ENCODE peak calls at places on chromosomes 5 and 9, in six cellular contexts. One of them, this sample, is unnamed.
A peak's percentile ranks its signal among the peaks of the same experiment; 100 is the strongest.

GRCh38 chr9:34079181-34079580 is 30.5 kb upstream of the UBAP2 start:
- DNase-seq in HCT116: peak; percentile 13
- DNase-seq in HepG2: no peak
- DNase-seq in H1: no peak
- DNase-seq in GM12878: no peak
- DNase-seq in K562: no peak
- DNase-seq in this sample: no peak

GRCh38 chr5:38925154-38925925 is 79.5 kb downstream of the OSMR start:
- DNase-seq in HCT116: no peak
- DNase-seq in HepG2: no peak
- DNase-seq in H1: no peak
- DNase-seq in GM12878: no peak
- DNase-seq in K562: no peak
- DNase-seq in this sample: no peak

GRCh38 chr9:124122813-124123462 is 111.4 kb downstream of the LHX2 start:
- DNase-seq in HCT116: no peak
- DNase-seq in HepG2: no peak
- DNase-seq in H1: no peak
- DNase-seq in GM12878: no peak
- DNase-seq in K562: no peak
- DNase-seq in this sample: no peak

GRCh38 chr9:82331091-82331490 is 342.5 kb downstream of the SPATA31D1 start:
- DNase-seq in HCT116: no peak
- DNase-seq in HepG2: no peak
- DNase-seq in H1: no peak
- DNase-seq in GM12878: no peak
- DNase-seq in K562: no peak
- DNase-seq in this sample: no peak

GRCh38 chr5:7629559-7629958 is 221.4 kb downstream of the CFAP90 start:
- DNase-seq in HCT116: no peak
- DNase-seq in HepG2: no peak
- DNase-seq in H1: no peak
- DNase-seq in GM12878: no peak
- DNase-seq in K562: no peak
- DNase-seq in this sample: no peak

GRCh38 chr5:100131161-100131560 is 404.0 kb upstream of the FAM174A start:
- DNase-seq in HCT116: no peak
- DNase-seq in HepG2: no peak
- DNase-seq in H1: no peak
- DNase-seq in GM12878: no peak
- DNase-seq in K562: no peak
- DNase-seq in this sample: no peak

GRCh38 chr9:105244996-105245719 is 707 bp downstream of the SLC44A1 start:
- DNase-seq in HCT116: no peak
- DNase-seq in HepG2: no peak
- DNase-seq in H1: peak; percentile 86
- DNase-seq in GM12878: no peak
- DNase-seq in K562: no peak
- DNase-seq in this sample: no peak

GRCh38 chr9:6417186-6417585 is 4.2 kb downstream of the UHRF2 start:
- DNase-seq in HCT116: no peak
- DNase-seq in HepG2: no peak
- DNase-seq in H1: no peak
- DNase-seq in GM12878: no peak
- DNase-seq in K562: no peak
- DNase-seq in this sample: no peak

GRCh38 chr5:74477082-74477453 is 163.5 kb downstream of the ENC1 start:
- DNase-seq in HCT116: no peak
- DNase-seq in HepG2: no peak
- DNase-seq in H1: no peak
- DNase-seq in GM12878: no peak
- DNase-seq in K562: no peak
- DNase-seq in this sample: no peak

GRCh38 chr9:70229026-70229425 is 29.8 kb upstream of the SMC5 start:
- DNase-seq in HCT116: no peak
- DNase-seq in HepG2: no peak
- DNase-seq in H1: no peak
- DNase-seq in GM12878: no peak
- DNase-seq in K562: no peak
- DNase-seq in this sample: no peak

GRCh38 chr9:94568972-94569712 is 14.3 kb downstream of the PCAT7 start:
- DNase-seq in HCT116: no peak
- DNase-seq in HepG2: no peak
- DNase-seq in H1: peak; percentile 41
- DNase-seq in GM12878: no peak
- DNase-seq in K562: no peak
- DNase-seq in this sample: no peak

GRCh38 chr5:139140631-139141071 is 57.5 kb downstream of the SIL1 start:
- DNase-seq in HCT116: no peak
- DNase-seq in HepG2: no peak
- DNase-seq in H1: no peak
- DNase-seq in GM12878: no peak
- DNase-seq in K562: no peak
- DNase-seq in this sample: no peak

GRCh38 chr5:139141410-139141809 is 56.8 kb downstream of the SIL1 start:
- DNase-seq in HCT116: no peak
- DNase-seq in HepG2: no peak
- DNase-seq in H1: no peak
- DNase-seq in GM12878: no peak
- DNase-seq in K562: no peak
- DNase-seq in this sample: no peak

GRCh38 chr5:139138109-139138508 is 60.1 kb downstream of the SIL1 start:
- DNase-seq in HCT116: no peak
- DNase-seq in HepG2: no peak
- DNase-seq in H1: no peak
- DNase-seq in GM12878: no peak
- DNase-seq in K562: no peak
- DNase-seq in this sample: no peak

GRCh38 chr5:139137703-139138102 is 60.5 kb downstream of the SIL1 start:
- DNase-seq in HCT116: peak; percentile 12
- DNase-seq in HepG2: peak; percentile 16
- DNase-seq in H1: no peak
- DNase-seq in GM12878: no peak
- DNase-seq in K562: peak; percentile 39
- DNase-seq in this sample: no peak

DNA sequence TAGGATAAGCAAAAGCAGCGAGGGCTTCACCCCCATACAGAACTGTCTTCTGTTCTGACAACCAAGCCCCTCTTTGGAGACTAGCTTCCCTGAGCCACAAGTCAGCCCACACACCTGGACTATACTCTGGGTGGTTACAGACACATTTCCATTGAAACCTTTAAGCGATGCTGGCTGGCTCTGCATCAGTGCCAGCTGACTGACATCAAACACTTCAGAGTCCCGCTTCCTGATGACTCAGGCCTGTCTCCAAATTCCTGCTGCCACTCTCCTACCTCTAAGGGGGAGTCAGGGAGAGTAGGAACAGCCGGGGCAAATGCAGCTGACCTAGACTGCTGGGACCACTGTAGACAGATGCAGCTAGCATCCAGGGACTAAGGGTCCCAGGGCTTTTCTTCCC is 59.4 kb downstream of the SIL1 start:
- DNase-seq in HCT116: peak; percentile 45
- DNase-seq in HepG2: peak; percentile 44
- DNase-seq in H1: no peak
- DNase-seq in GM12878: no peak
- DNase-seq in K562: no peak
- DNase-seq in this sample: no peak
- TF ChIP-seq ZNF274 in HCT116: no peak
- TF ChIP-seq ZNF274 in HepG2: no peak
- TF ChIP-seq ZNF274 in H1: no peak
- TF ChIP-seq ZNF274 in GM12878: no peak
- TF ChIP-seq ZNF274 in K562: no peak
- TF ChIP-seq ZNF274 in this sample: no peak

GRCh38 chr5:9765421-9765820 is 135.3 kb upstream of the TAS2R1 start:
- DNase-seq in HCT116: no peak
- DNase-seq in HepG2: no peak
- DNase-seq in H1: no peak
- DNase-seq in GM12878: no peak
- DNase-seq in K562: no peak
- DNase-seq in this sample: no peak
- TF ChIP-seq ZNF274 in HCT116: no peak
- TF ChIP-seq ZNF274 in HepG2: no peak
- TF ChIP-seq ZNF274 in H1: no peak
- TF ChIP-seq ZNF274 in GM12878: no peak
- TF ChIP-seq ZNF274 in K562: no peak
- TF ChIP-seq ZNF274 in this sample: no peak

GRCh38 chr9:37715260-37715659 is 38.3 kb upstream of the TRMT10B start:
- DNase-seq in HCT116: no peak
- DNase-seq in HepG2: peak; percentile 3
- DNase-seq in H1: no peak
- DNase-seq in GM12878: no peak
- DNase-seq in K562: no peak
- DNase-seq in this sample: no peak
- TF ChIP-seq ZNF274 in HCT116: no peak
- TF ChIP-seq ZNF274 in HepG2: no peak
- TF ChIP-seq ZNF274 in H1: no peak
- TF ChIP-seq ZNF274 in GM12878: no peak
- TF ChIP-seq ZNF274 in K562: no peak
- TF ChIP-seq ZNF274 in this sample: no peak

GRCh38 chr9:135039266-135039870 is 48.1 kb upstream of the OLFM1 start:
- DNase-seq in HCT116: no peak
- DNase-seq in HepG2: no peak
- DNase-seq in H1: no peak
- DNase-seq in GM12878: no peak
- DNase-seq in K562: no peak
- DNase-seq in this sample: no peak
- TF ChIP-seq ZNF274 in HCT116: no peak
- TF ChIP-seq ZNF274 in HepG2: no peak
- TF ChIP-seq ZNF274 in H1: no peak
- TF ChIP-seq ZNF274 in GM12878: no peak
- TF ChIP-seq ZNF274 in K562: no peak
- TF ChIP-seq ZNF274 in this sample: no peak

GRCh38 chr5:109907189-109907588 is 217.5 kb downstream of the MAN2A1 start:
- DNase-seq in HCT116: no peak
- DNase-seq in HepG2: peak; percentile 67
- DNase-seq in H1: no peak
- DNase-seq in GM12878: no peak
- DNase-seq in K562: no peak
- DNase-seq in this sample: no peak

GRCh38 chr5:109910874-109911273 is 221.1 kb downstream of the MAN2A1 start:
- DNase-seq in HCT116: no peak
- DNase-seq in HepG2: no peak
- DNase-seq in H1: no peak
- DNase-seq in GM12878: no peak
- DNase-seq in K562: no peak
- DNase-seq in this sample: no peak

GRCh38 chr5:109914906-109915305 is 225.2 kb downstream of the MAN2A1 start:
- DNase-seq in HCT116: no peak
- DNase-seq in HepG2: no peak
- DNase-seq in H1: no peak
- DNase-seq in GM12878: no peak
- DNase-seq in K562: no peak
- DNase-seq in this sample: no peak

GRCh38 chr5:109907751-109908150 is 218.0 kb downstream of the MAN2A1 start:
- DNase-seq in HCT116: no peak
- DNase-seq in HepG2: no peak
- DNase-seq in H1: no peak
- DNase-seq in GM12878: no peak
- DNase-seq in K562: no peak
- DNase-seq in this sample: no peak

GRCh38 chr5:109911731-109912130 is 222.0 kb downstream of the MAN2A1 start:
- DNase-seq in HCT116: no peak
- DNase-seq in HepG2: no peak
- DNase-seq in H1: no peak
- DNase-seq in GM12878: no peak
- DNase-seq in K562: no peak
- DNase-seq in this sample: no peak
- TF ChIP-seq ZNF274 in HCT116: no peak
- TF ChIP-seq ZNF274 in HepG2: no peak
- TF ChIP-seq ZNF274 in H1: no peak
- TF ChIP-seq ZNF274 in GM12878: no peak
- TF ChIP-seq ZNF274 in K562: no peak
- TF ChIP-seq ZNF274 in this sample: no peak

GRCh38 chr9:121222524-121223171 is 21.0 kb upstream of the RAB14 start:
- DNase-seq in HCT116: peak; percentile 54
- DNase-seq in HepG2: peak; percentile 49
- DNase-seq in H1: no peak
- DNase-seq in GM12878: no peak
- DNase-seq in K562: peak; percentile 30
- DNase-seq in this sample: no peak
- TF ChIP-seq ZNF274 in HCT116: no peak
- TF ChIP-seq ZNF274 in HepG2: no peak
- TF ChIP-seq ZNF274 in H1: no peak
- TF ChIP-seq ZNF274 in GM12878: no peak
- TF ChIP-seq ZNF274 in K562: no peak
- TF ChIP-seq ZNF274 in this sample: no peak

DNA sequence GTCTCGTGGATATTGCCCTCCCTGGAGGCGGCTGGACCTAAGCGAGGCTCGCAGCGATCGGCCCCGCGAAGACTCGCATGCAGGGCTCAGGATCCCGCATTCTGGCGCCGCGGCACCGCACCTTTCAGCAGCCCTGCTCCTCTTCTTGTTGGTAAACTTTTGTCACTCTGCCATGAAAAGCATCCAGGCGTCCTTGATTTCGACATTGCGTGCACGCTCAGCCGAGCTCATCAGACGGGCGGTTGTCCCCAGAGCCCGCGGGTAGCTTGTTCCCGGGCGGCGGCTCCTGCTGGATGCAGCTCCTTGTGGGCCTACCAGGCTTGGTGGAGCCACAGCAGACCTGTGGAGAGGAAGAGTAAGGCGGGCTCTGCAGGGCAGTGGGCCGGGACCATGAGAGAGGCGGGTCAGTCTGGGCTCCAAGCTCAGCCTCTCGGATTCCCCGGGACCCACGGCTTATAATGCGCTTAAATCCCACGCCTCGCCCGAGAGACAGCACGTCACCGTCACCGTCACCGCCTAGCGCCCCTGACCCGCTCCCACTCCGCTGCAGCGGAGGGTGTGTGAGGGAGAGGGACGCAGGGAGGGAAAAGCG is 1.8 kb upstream of the ANKRD18A start:
- DNase-seq in HCT116: no peak
- DNase-seq in HepG2: peak; percentile 12
- DNase-seq in H1: peak; percentile 73
- DNase-seq in GM12878: no peak
- DNase-seq in K562: no peak
- DNase-seq in this sample: no peak
- TF ChIP-seq ZNF274 in HCT116: no peak
- TF ChIP-seq ZNF274 in HepG2: peak; percentile 6
- TF ChIP-seq ZNF274 in H1: no peak
- TF ChIP-seq ZNF274 in GM12878: no peak
- TF ChIP-seq ZNF274 in K562: no peak
- TF ChIP-seq ZNF274 in this sample: no peak

GRCh38 chr5:90410178-90410762 is 714 bp upstream of the CETN3 start:
- DNase-seq in HCT116: no peak
- DNase-seq in HepG2: peak; percentile 4
- DNase-seq in H1: no peak
- DNase-seq in GM12878: no peak
- DNase-seq in K562: no peak
- DNase-seq in this sample: no peak

GRCh38 chr5:90402521-90403255 is 6.9 kb downstream of the CETN3 start:
- DNase-seq in HCT116: no peak
- DNase-seq in HepG2: no peak
- DNase-seq in H1: no peak
- DNase-seq in GM12878: no peak
- DNase-seq in K562: no peak
- DNase-seq in this sample: no peak

GRCh38 chr5:90409318-90410177 is at the start of gene CETN3:
- DNase-seq in HCT116: peak; percentile 95
- DNase-seq in HepG2: peak; percentile 94
- DNase-seq in H1: peak; percentile 88
- DNase-seq in GM12878: peak; percentile 88
- DNase-seq in K562: peak; percentile 95
- DNase-seq in this sample: peak; percentile 83

GRCh38 chr5:90408571-90409317 is 812 bp downstream of the CETN3 start:
- DNase-seq in HCT116: no peak
- DNase-seq in HepG2: peak; percentile 0
- DNase-seq in H1: no peak
- DNase-seq in GM12878: peak; percentile 4
- DNase-seq in K562: peak; percentile 25
- DNase-seq in this sample: no peak

GRCh38 chr5:90406466-90406865 is 3.1 kb downstream of the CETN3 start:
- DNase-seq in HCT116: no peak
- DNase-seq in HepG2: no peak
- DNase-seq in H1: no peak
- DNase-seq in GM12878: no peak
- DNase-seq in K562: no peak
- DNase-seq in this sample: no peak
- TF ChIP-seq ZNF274 in HCT116: no peak
- TF ChIP-seq ZNF274 in HepG2: no peak
- TF ChIP-seq ZNF274 in H1: no peak
- TF ChIP-seq ZNF274 in GM12878: no peak
- TF ChIP-seq ZNF274 in K562: no peak
- TF ChIP-seq ZNF274 in this sample: no peak